ENCODE peak calls at places on chromosomes 5 and 9, in seven cellular contexts. One of them, this sample, is unnamed.

GRCh38 chr9:71890042-71890680 is 20.8 kb downstream of the ABHD17B start:
- DNase-seq in germinal center: no peak
- DNase-seq in NCI-H1105: no peak
- DNase-seq in stimulated activated CD8-positive, alpha-beta memory T cell treated with anti-CD3 and anti-CD28 coated beads, Interleukin-2, amount 100 ng/mL, for 1 hour: no peak
- DNase-seq in pancreas: no peak
- DNase-seq in T-cell: no peak
- DNase-seq in fibroblast of the aortic adventitia: no peak
- DNase-seq in this sample: no peak

GRCh38 chr9:94937214-94937903 is 210.9 kb downstream of the AOPEP start:
- DNase-seq in germinal center: no peak
- DNase-seq in NCI-H1105: no peak
- DNase-seq in stimulated activated CD8-positive, alpha-beta memory T cell treated with anti-CD3 and anti-CD28 coated beads, Interleukin-2, amount 100 ng/mL, for 1 hour: no peak
- DNase-seq in pancreas: no peak
- DNase-seq in T-cell: no peak
- DNase-seq in fibroblast of the aortic adventitia: peak
- DNase-seq in this sample: no peak

GRCh38 chr5:149264432-149265069 is 7.1 kb upstream of the AFAP1L1 start:
- DNase-seq in germinal center: peak
- DNase-seq in NCI-H1105: peak
- DNase-seq in stimulated activated CD8-positive, alpha-beta memory T cell treated with anti-CD3 and anti-CD28 coated beads, Interleukin-2, amount 100 ng/mL, for 1 hour: peak
- DNase-seq in pancreas: peak
- DNase-seq in T-cell: peak
- DNase-seq in fibroblast of the aortic adventitia: no peak
- DNase-seq in this sample: peak

GRCh38 chr5:6714221-6715041 is 1.2 kb downstream of the TENT4A start:
- DNase-seq in germinal center: peak
- DNase-seq in NCI-H1105: no peak
- DNase-seq in stimulated activated CD8-positive, alpha-beta memory T cell treated with anti-CD3 and anti-CD28 coated beads, Interleukin-2, amount 100 ng/mL, for 1 hour: no peak
- DNase-seq in pancreas: peak
- DNase-seq in T-cell: peak
- DNase-seq in fibroblast of the aortic adventitia: no peak
- DNase-seq in this sample: no peak

GRCh38 chr9:114574438-114574837 is 13.1 kb upstream of the ATP6V1G1 start:
- DNase-seq in germinal center: no peak
- DNase-seq in NCI-H1105: no peak
- DNase-seq in stimulated activated CD8-positive, alpha-beta memory T cell treated with anti-CD3 and anti-CD28 coated beads, Interleukin-2, amount 100 ng/mL, for 1 hour: no peak
- DNase-seq in pancreas: no peak
- DNase-seq in T-cell: no peak
- DNase-seq in fibroblast of the aortic adventitia: no peak
- DNase-seq in this sample: no peak

GRCh38 chr9:132312873-132313272 is 41.9 kb downstream of the SETX start:
- DNase-seq in germinal center: no peak
- DNase-seq in NCI-H1105: no peak
- DNase-seq in stimulated activated CD8-positive, alpha-beta memory T cell treated with anti-CD3 and anti-CD28 coated beads, Interleukin-2, amount 100 ng/mL, for 1 hour: no peak
- DNase-seq in pancreas: no peak
- DNase-seq in T-cell: no peak
- DNase-seq in fibroblast of the aortic adventitia: no peak
- DNase-seq in this sample: no peak

GRCh38 chr9:136547508-136548215 is 1.8 kb upstream of the NOTCH1 start:
- DNase-seq in germinal center: no peak
- DNase-seq in NCI-H1105: no peak
- DNase-seq in stimulated activated CD8-positive, alpha-beta memory T cell treated with anti-CD3 and anti-CD28 coated beads, Interleukin-2, amount 100 ng/mL, for 1 hour: no peak
- DNase-seq in pancreas: peak
- DNase-seq in T-cell: no peak
- DNase-seq in fibroblast of the aortic adventitia: no peak
- DNase-seq in this sample: no peak

GRCh38 chr9:89808076-89808701 is 203.4 kb downstream of the GADD45G start:
- DNase-seq in germinal center: no peak
- DNase-seq in NCI-H1105: no peak
- DNase-seq in stimulated activated CD8-positive, alpha-beta memory T cell treated with anti-CD3 and anti-CD28 coated beads, Interleukin-2, amount 100 ng/mL, for 1 hour: no peak
- DNase-seq in pancreas: no peak
- DNase-seq in T-cell: no peak
- DNase-seq in fibroblast of the aortic adventitia: no peak
- DNase-seq in this sample: peak

GRCh38 chr9:89622933-89623861 is 18.4 kb downstream of the GADD45G start:
- DNase-seq in germinal center: no peak
- DNase-seq in NCI-H1105: no peak
- DNase-seq in stimulated activated CD8-positive, alpha-beta memory T cell treated with anti-CD3 and anti-CD28 coated beads, Interleukin-2, amount 100 ng/mL, for 1 hour: no peak
- DNase-seq in pancreas: peak
- DNase-seq in T-cell: no peak
- DNase-seq in fibroblast of the aortic adventitia: no peak
- DNase-seq in this sample: no peak

GRCh38 chr5:37662362-37662761 is 177.5 kb downstream of the GDNF start:
- DNase-seq in germinal center: no peak
- DNase-seq in NCI-H1105: no peak
- DNase-seq in stimulated activated CD8-positive, alpha-beta memory T cell treated with anti-CD3 and anti-CD28 coated beads, Interleukin-2, amount 100 ng/mL, for 1 hour: no peak
- DNase-seq in pancreas: no peak
- DNase-seq in T-cell: no peak
- DNase-seq in fibroblast of the aortic adventitia: no peak
- DNase-seq in this sample: no peak

GRCh38 chr5:72463499-72464052 is 43.6 kb downstream of the ZNF366 start:
- DNase-seq in germinal center: no peak
- DNase-seq in NCI-H1105: peak
- DNase-seq in stimulated activated CD8-positive, alpha-beta memory T cell treated with anti-CD3 and anti-CD28 coated beads, Interleukin-2, amount 100 ng/mL, for 1 hour: no peak
- DNase-seq in pancreas: no peak
- DNase-seq in T-cell: no peak
- DNase-seq in fibroblast of the aortic adventitia: no peak
- DNase-seq in this sample: no peak

GRCh38 chr9:113548221-113549041 is 84.9 kb downstream of the RGS3 start:
- DNase-seq in germinal center: no peak
- DNase-seq in NCI-H1105: no peak
- DNase-seq in stimulated activated CD8-positive, alpha-beta memory T cell treated with anti-CD3 and anti-CD28 coated beads, Interleukin-2, amount 100 ng/mL, for 1 hour: no peak
- DNase-seq in pancreas: no peak
- DNase-seq in T-cell: no peak
- DNase-seq in fibroblast of the aortic adventitia: peak
- DNase-seq in this sample: no peak

GRCh38 chr9:80964374-80964773 is 725.0 kb downstream of the TLE1 start:
- DNase-seq in germinal center: no peak
- DNase-seq in NCI-H1105: no peak
- DNase-seq in stimulated activated CD8-positive, alpha-beta memory T cell treated with anti-CD3 and anti-CD28 coated beads, Interleukin-2, amount 100 ng/mL, for 1 hour: no peak
- DNase-seq in pancreas: no peak
- DNase-seq in T-cell: no peak
- DNase-seq in fibroblast of the aortic adventitia: no peak
- DNase-seq in this sample: no peak

GRCh38 chr5:40383719-40384651 is 295.7 kb upstream of the PTGER4 start:
- DNase-seq in germinal center: no peak
- DNase-seq in NCI-H1105: no peak
- DNase-seq in stimulated activated CD8-positive, alpha-beta memory T cell treated with anti-CD3 and anti-CD28 coated beads, Interleukin-2, amount 100 ng/mL, for 1 hour: no peak
- DNase-seq in pancreas: no peak
- DNase-seq in T-cell: no peak
- DNase-seq in fibroblast of the aortic adventitia: peak
- DNase-seq in this sample: no peak

GRCh38 chr9:19748278-19749126 is 40.3 kb downstream of the SLC24A2 start:
- DNase-seq in germinal center: no peak
- DNase-seq in NCI-H1105: no peak
- DNase-seq in stimulated activated CD8-positive, alpha-beta memory T cell treated with anti-CD3 and anti-CD28 coated beads, Interleukin-2, amount 100 ng/mL, for 1 hour: no peak
- DNase-seq in pancreas: no peak
- DNase-seq in T-cell: no peak
- DNase-seq in fibroblast of the aortic adventitia: peak
- DNase-seq in this sample: no peak

GRCh38 chr9:76415154-76415553 is 20.9 kb upstream of the RFK start:
- DNase-seq in germinal center: no peak
- DNase-seq in NCI-H1105: no peak
- DNase-seq in stimulated activated CD8-positive, alpha-beta memory T cell treated with anti-CD3 and anti-CD28 coated beads, Interleukin-2, amount 100 ng/mL, for 1 hour: no peak
- DNase-seq in pancreas: no peak
- DNase-seq in T-cell: no peak
- DNase-seq in fibroblast of the aortic adventitia: no peak
- DNase-seq in this sample: no peak

GRCh38 chr5:124043456-124043855 is 531.5 kb downstream of the CSNK1G3 start:
- DNase-seq in germinal center: no peak
- DNase-seq in NCI-H1105: no peak
- DNase-seq in stimulated activated CD8-positive, alpha-beta memory T cell treated with anti-CD3 and anti-CD28 coated beads, Interleukin-2, amount 100 ng/mL, for 1 hour: no peak
- DNase-seq in pancreas: no peak
- DNase-seq in T-cell: no peak
- DNase-seq in fibroblast of the aortic adventitia: no peak
- DNase-seq in this sample: no peak

GRCh38 chr9:101738566-101739183 is at the start of gene GRIN3A:
- DNase-seq in germinal center: no peak
- DNase-seq in NCI-H1105: peak
- DNase-seq in stimulated activated CD8-positive, alpha-beta memory T cell treated with anti-CD3 and anti-CD28 coated beads, Interleukin-2, amount 100 ng/mL, for 1 hour: no peak
- DNase-seq in pancreas: peak
- DNase-seq in T-cell: no peak
- DNase-seq in fibroblast of the aortic adventitia: no peak
- DNase-seq in this sample: no peak

GRCh38 chr9:84325347-84325982 is 15.1 kb downstream of the SLC28A3 start:
- DNase-seq in germinal center: no peak
- DNase-seq in NCI-H1105: no peak
- DNase-seq in stimulated activated CD8-positive, alpha-beta memory T cell treated with anti-CD3 and anti-CD28 coated beads, Interleukin-2, amount 100 ng/mL, for 1 hour: no peak
- DNase-seq in pancreas: no peak
- DNase-seq in T-cell: no peak
- DNase-seq in fibroblast of the aortic adventitia: no peak
- DNase-seq in this sample: no peak